ENCODE peak calls at places on chromosome 18, in six cellular contexts. A is glomerular endothelial cell; H is CD8-positive, alpha-beta T cell; S is Right ventricle myocardium superior; Q is HTR-8/SVneo; X is NCI-H1048. N is an unnamed sample.

GRCh38 chr18:13392029-13392750 is 173.6 kb downstream of the LDLRAD4 start:
- DNase-seq in S (no peak), A (no peak), X (no peak), Q (no peak), H (peak), N (no peak)

GRCh38 chr18:57998461-57998860 is 45.6 kb upstream of the NEDD4L start:
- DNase-seq in H (no peak), X (no peak), Q (no peak), A (no peak), S (no peak), N (peak)

GRCh38 chr18:75524181-75524580 is 96.7 kb upstream of the SMIM21 start:
- DNase-seq in X (no peak), H (no peak), A (no peak), S (no peak), Q (no peak), N (no peak)

GRCh38 chr18:55323051-55323994 is 264.7 kb downstream of the TCF4 start:
- DNase-seq in H (no peak), A (no peak), Q (no peak), S (no peak), X (peak), N (peak)

GRCh38 chr18:47370052-47370451 is 118.6 kb upstream of the SKOR2 start:
- DNase-seq in X (no peak), Q (no peak), S (no peak), H (no peak), A (no peak), N (no peak)

GRCh38 chr18:56576826-56577573 is 61.4 kb downstream of the TXNL1 start:
- DNase-seq in Q (no peak), X (no peak), H (no peak), S (peak), A (no peak), N (no peak)

GRCh38 chr18:74256190-74256589 is 35.6 kb downstream of the CYB5A start:
- DNase-seq in X (no peak), H (no peak), Q (no peak), S (no peak), A (no peak), N (no peak)

GRCh38 chr18:79305976-79306375 is 89.8 kb upstream of the NFATC1 start:
- DNase-seq in H (no peak), S (no peak), X (no peak), A (no peak), Q (no peak), N (no peak)

GRCh38 chr18:61360440-61361383 is 27.5 kb downstream of the CDH20 start:
- DNase-seq in X (no peak), A (no peak), H (no peak), Q (no peak), S (no peak), N (no peak)

GRCh38 chr18:59528866-59529265 is 168.4 kb downstream of the CCBE1 start:
- DNase-seq in S (no peak), H (no peak), A (no peak), Q (no peak), X (no peak), N (no peak)

GRCh38 chr18:8188196-8188595 is 421.0 kb upstream of the RAB12 start:
- DNase-seq in Q (no peak), S (no peak), X (no peak), A (peak), H (no peak), N (peak)